ENCODE peak calls at places on chromosome 19, in eight cellular contexts. K is gastrocnemius medialis; Z is transverse colon; X is heart left ventricle; F is HCT116; H is pancreas; W is breast epithelium; B is CD8-positive, alpha-beta memory T cell. E is an unnamed sample.

GRCh38 chr19:17376935-17377600 is at the start of gene PLVAP:
- DNase-seq in K (no peak), Z (no peak), X (no peak), F (no peak), H (no peak), W (no peak), B (no peak), E (no peak)

GRCh38 chr19:43651758-43652545 is 12.3 kb upstream of the CADM4 start:
- DNase-seq in K (peak; percentile 43), Z (peak; percentile 65), X (no peak), F (no peak), H (peak; percentile 78), W (peak; percentile 71), B (peak; percentile 5), E (no peak)

GRCh38 chr19:50661087-50661486 is 11.8 kb downstream of the C19orf81 start:
- DNase-seq in K (no peak), Z (no peak), X (no peak), F (no peak), H (no peak), W (no peak), B (no peak), E (no peak)

GRCh38 chr19:16295071-16295470 is 29.6 kb upstream of the KLF2 start:
- DNase-seq in K (no peak), Z (no peak), X (no peak), F (no peak), H (no peak), W (no peak), B (no peak), E (no peak)

GRCh38 chr19:35851213-35852028 is 883 bp downstream of the NPHS1 start:
- DNase-seq in K (no peak), Z (no peak), X (no peak), F (no peak), H (peak; percentile 66), W (no peak), B (no peak), E (no peak)

GRCh38 chr19:49057636-49058234 is at the start of gene CGB7:
- DNase-seq in K (peak; percentile 70), Z (peak; percentile 79), X (peak; percentile 83), F (no peak), H (peak; percentile 80), W (no peak), B (peak; percentile 49), E (no peak)

GRCh38 chr19:3029070-3029923 is at the start of gene TLE2:
- DNase-seq in K (no peak), Z (no peak), X (no peak), F (no peak), H (no peak), W (no peak), B (no peak), E (no peak)

GRCh38 chr19:39438270-39438934 is 2.7 kb upstream of the RPS16 start:
- DNase-seq in K (no peak), Z (no peak), X (no peak), F (no peak), H (no peak), W (no peak), B (no peak), E (no peak)

GRCh38 chr19:45444318-45445041 is 20.8 kb upstream of the ERCC1 start:
- DNase-seq in K (peak; percentile 93), Z (peak; percentile 96), X (peak; percentile 98), F (no peak), H (peak; percentile 90), W (peak; percentile 96), B (peak; percentile 83), E (peak; percentile 79)

GRCh38 chr19:34985249-34986022 is 14.7 kb upstream of the GRAMD1A start:
- DNase-seq in K (peak; percentile 73), Z (no peak), X (no peak), F (no peak), H (peak; percentile 50), W (peak; percentile 58), B (no peak), E (no peak)

GRCh38 chr19:53962887-53963435 is at the start of gene CACNG8:
- DNase-seq in K (no peak), Z (no peak), X (no peak), F (no peak), H (no peak), W (no peak), B (no peak), E (no peak)

GRCh38 chr19:39080431-39080830 is 3.7 kb upstream of the ACP7 start:
- DNase-seq in K (no peak), Z (no peak), X (no peak), F (no peak), H (no peak), W (no peak), B (no peak), E (no peak)

GRCh38 chr19:41945135-41945766 is 13.9 kb downstream of the RABAC1 start:
- DNase-seq in K (peak; percentile 22), Z (peak; percentile 83), X (no peak), F (no peak), H (no peak), W (no peak), B (peak; percentile 88), E (no peak)

GRCh38 chr19:38288127-38288855 is 15.8 kb upstream of the C19orf33 start:
- DNase-seq in K (no peak), Z (no peak), X (peak; percentile 48), F (no peak), H (no peak), W (no peak), B (no peak), E (no peak)

GRCh38 chr19:56315076-56315828 is 613 bp upstream of the ZSCAN5A start:
- DNase-seq in K (peak; percentile 96), Z (peak; percentile 96), X (peak; percentile 92), F (peak; percentile 98), H (peak; percentile 96), W (peak; percentile 93), B (peak; percentile 88), E (peak; percentile 93)

GRCh38 chr19:56314018-56314583 is 538 bp downstream of the ZSCAN5A start:
- DNase-seq in K (peak; percentile 15), Z (no peak), X (no peak), F (no peak), H (no peak), W (no peak), B (peak; percentile 3), E (no peak)

GRCh38 chr19:56317749-56318148 is 3.1 kb upstream of the ZSCAN5A start:
- DNase-seq in K (no peak), Z (no peak), X (no peak), F (no peak), H (no peak), W (no peak), B (no peak), E (no peak)

GRCh38 chr19:56314584-56315075 is at the start of gene ZSCAN5A:
- DNase-seq in K (peak; percentile 94), Z (peak; percentile 98), X (peak; percentile 99), F (peak; percentile 92), H (peak; percentile 96), W (peak; percentile 96), B (peak; percentile 97), E (peak; percentile 95)

DNA sequence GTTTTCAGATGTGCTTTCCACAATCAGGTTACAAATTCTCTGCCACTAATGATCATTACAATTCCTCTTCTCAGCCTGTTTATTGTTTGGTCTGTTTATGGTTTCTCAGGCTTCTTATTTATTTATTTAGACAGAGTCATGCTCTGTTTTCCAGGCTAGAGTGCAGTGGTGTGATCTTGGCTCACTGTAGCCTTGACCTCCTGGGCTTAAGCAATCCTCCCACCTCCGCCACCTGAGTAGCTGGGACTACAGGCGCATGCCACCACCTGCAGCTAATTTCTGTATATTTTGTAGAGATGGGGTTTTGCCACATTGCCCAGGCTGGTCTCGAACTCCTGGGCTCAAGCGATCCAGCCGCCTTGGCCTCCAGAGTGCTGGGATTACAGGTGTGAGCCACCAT is 2.1 kb upstream of the ZSCAN5A start:
- DNase-seq in K (no peak), Z (no peak), X (no peak), F (no peak), H (no peak), W (no peak), B (no peak), E (no peak)
- H3K27ac ChIP-seq in K (no peak overlapping the region), Z (no peak overlapping the region), X (no peak overlapping the region), F (no peak overlapping the region), H (no peak overlapping the region), W (no peak overlapping the region), B (no peak overlapping the region), E (no peak overlapping the region)

DNA sequence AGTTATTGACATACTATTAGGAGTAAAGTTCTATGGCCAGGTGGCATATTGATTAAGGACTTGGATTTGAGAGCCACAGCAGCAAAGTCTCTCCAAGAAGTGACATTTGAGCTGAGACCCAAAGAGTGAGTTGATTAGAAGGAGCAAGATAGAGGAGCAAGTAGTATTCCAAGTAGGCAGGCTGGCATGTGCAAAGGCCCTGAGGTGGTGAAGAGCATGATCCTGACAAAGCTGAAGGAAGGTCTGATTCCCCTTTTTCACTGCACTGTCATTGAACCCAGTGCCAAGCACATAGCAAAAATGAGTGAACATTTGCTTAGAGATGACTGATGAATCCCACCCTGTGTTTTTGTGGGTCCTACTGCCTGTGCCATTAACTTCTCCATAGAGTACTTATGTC is 4.7 kb downstream of the ZNF543 start:
- DNase-seq in K (no peak), Z (no peak), X (no peak), F (no peak), H (no peak), W (no peak), B (no peak), E (no peak)
- H3K36me3 ChIP-seq in K (peaks cover 71% of the 10 kb centered on the region), Z (no peaks in the 10 kb centered on the region), X (peaks cover 3% of the 10 kb centered on the region), F (peaks cover 36% of the 10 kb centered on the region), H (peaks cover 54% of the 10 kb centered on the region), W (peaks cover 37% of the 10 kb centered on the region), B (peaks cover 50% of the 10 kb centered on the region), E (peaks cover 58% of the 10 kb centered on the region)

DNA sequence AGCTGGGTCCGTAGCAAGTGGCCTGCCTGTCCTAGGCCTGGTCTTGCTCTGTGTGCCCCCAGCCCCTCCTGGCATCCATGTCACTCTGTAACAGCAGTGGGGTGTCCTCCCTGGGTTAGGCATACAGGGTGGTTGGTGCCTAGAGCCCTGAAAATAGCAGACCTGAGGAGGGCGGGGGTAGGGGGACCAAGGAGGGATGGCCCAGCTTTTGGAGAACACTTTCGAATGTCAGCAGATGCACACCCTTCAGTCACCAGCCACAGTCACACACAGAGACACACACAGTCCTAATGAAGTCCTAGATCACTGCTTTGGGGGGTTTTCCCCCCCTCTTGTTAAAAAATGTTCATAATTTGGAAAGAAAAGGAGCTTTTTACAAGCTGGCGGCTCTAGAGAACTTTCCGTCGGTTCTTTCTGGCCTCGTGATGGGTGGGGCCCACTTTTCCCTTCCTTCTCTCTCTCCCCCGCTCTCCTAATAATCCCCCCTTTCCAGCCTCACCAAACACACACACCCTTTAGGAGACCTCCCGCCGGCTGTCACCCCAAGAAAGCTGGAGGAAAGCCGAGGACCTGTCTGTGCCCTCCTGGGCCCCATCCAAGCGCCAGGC is 47.9 kb downstream of the LYL1 start:
- DNase-seq in K (no peak), Z (no peak), X (no peak), F (no peak), H (no peak), W (no peak), B (no peak), E (no peak)
- H3K4me1 ChIP-seq in K (peaks cover 98% of the 10 kb centered on the region), Z (peaks cover 96% of the 10 kb centered on the region), X (peaks cover 100% of the 10 kb centered on the region), F (peaks cover 92% of the 10 kb centered on the region), H (peaks cover 20% of the 10 kb centered on the region), W (peaks cover 70% of the 10 kb centered on the region), B (peaks cover 14% of the 10 kb centered on the region), E (peaks cover 58% of the 10 kb centered on the region)

DNA sequence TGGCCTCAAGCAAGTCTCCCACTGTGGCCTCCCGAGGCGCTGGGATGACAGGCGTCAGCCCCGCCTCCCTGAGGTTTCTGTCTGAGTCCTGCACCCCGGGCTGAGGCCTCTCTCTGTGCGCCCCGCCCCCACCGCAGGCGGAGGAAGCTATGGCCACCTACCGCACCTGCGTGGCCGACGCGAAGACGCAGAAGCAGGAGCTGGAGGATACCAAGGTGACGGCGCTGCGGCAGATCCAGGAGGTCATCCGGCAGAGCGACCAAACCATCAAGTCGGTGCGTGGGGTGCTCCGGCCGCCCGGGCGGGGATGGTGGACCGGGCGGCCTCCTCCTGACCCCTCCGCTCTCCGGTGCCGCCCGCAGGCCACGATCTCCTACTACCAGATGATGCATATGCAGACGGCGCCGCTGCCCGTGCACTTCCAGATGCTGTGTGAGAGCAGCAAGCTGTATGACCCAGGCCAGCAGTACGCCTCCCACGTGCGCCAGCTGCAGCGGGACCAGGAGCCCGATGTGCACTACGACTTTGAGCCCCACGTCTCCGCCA is 12.7 kb downstream of the ARHGAP45 start:
- DNase-seq in K (no peak), Z (peak; percentile 45), X (peak; percentile 63), F (no peak), H (no peak), W (no peak), B (peak; percentile 44), E (peak; percentile 63)
- H3K27ac ChIP-seq in K (no peak overlapping the region), Z (no peak overlapping the region), X (no peak overlapping the region), F (no peak overlapping the region), H (no peak overlapping the region), W (no peak overlapping the region), B (peak overlapping the region; percentile 9), E (no peak overlapping the region)